ENCODE peak calls at places on chromosomes 7 and 10, in five cellular contexts. B is HepG2, P is GM12878, U is SK-N-SH, X is K562. A is an unnamed sample.

GRCh38 chr7:72321637-72322036 is 90.5 kb downstream of the CALN1 start:
- DNase-seq in B (no peak), P (no peak), U (no peak), X (no peak), A (no peak)

GRCh38 chr7:91033574-91033973 is 230.7 kb upstream of the FZD1 start:
- DNase-seq in B (no peak), P (no peak), U (no peak), X (no peak), A (no peak)

GRCh38 chr10:48604408-48605263 is at the start of gene ARHGAP22:
- DNase-seq in B (no peak), P (no peak), U (peak; percentile 91), X (peak; percentile 27), A (no peak)

GRCh38 chr7:121753965-121754364 is 119.0 kb upstream of the PTPRZ1 start:
- DNase-seq in B (no peak), P (no peak), U (no peak), X (no peak), A (no peak)

GRCh38 chr10:132519382-132520146 is 18.0 kb upstream of the INPP5A start:
- DNase-seq in B (no peak), P (no peak), U (no peak), X (no peak), A (no peak)

GRCh38 chr10:60305394-60305892 is 84.2 kb downstream of the ANK3 start:
- DNase-seq in B (no peak), P (no peak), U (peak; percentile 11), X (peak; percentile 58), A (no peak)

GRCh38 chr10:10873289-10873688 is 144.4 kb upstream of the CELF2 start:
- DNase-seq in B (no peak), P (no peak), U (no peak), X (no peak), A (no peak)

GRCh38 chr7:42315096-42315495 is 78.1 kb upstream of the GLI3 start:
- DNase-seq in B (no peak), P (no peak), U (no peak), X (no peak), A (no peak)

GRCh38 chr7:16171928-16172327 is 249.4 kb downstream of the CRPPA start:
- DNase-seq in B (no peak), P (no peak), U (no peak), X (no peak), A (peak; percentile 54)

GRCh38 chr7:81299272-81299671 is 380.4 kb upstream of the SEMA3C start:
- DNase-seq in B (no peak), P (no peak), U (no peak), X (no peak), A (no peak)

GRCh38 chr10:132065491-132066105 is at the start of gene JAKMIP3:
- DNase-seq in B (peak; percentile 72), P (no peak), U (no peak), X (peak; percentile 7), A (no peak)

GRCh38 chr7:107891619-107892366 is 810 bp downstream of the DLD start:
- DNase-seq in B (no peak), P (no peak), U (no peak), X (peak; percentile 70), A (peak; percentile 32)

GRCh38 chr10:22874189-22874854 is 53.5 kb upstream of the ARMC3 start:
- DNase-seq in B (no peak), P (no peak), U (no peak), X (no peak), A (no peak)

GRCh38 chr7:84781838-84782237 is 405.0 kb downstream of the SEMA3D start:
- DNase-seq in B (no peak), P (no peak), U (no peak), X (no peak), A (no peak)

GRCh38 chr7:33895025-33895804 is 10.1 kb upstream of the BMPER start:
- DNase-seq in B (peak; percentile 41), P (no peak), U (peak; percentile 84), X (peak; percentile 69), A (peak; percentile 17)

GRCh38 chr10:61964059-61964709 is 62.7 kb downstream of the ARID5B start:
- DNase-seq in B (peak; percentile 66), P (no peak), U (no peak), X (no peak), A (no peak)

GRCh38 chr10:124174673-124175645 is 81.6 kb upstream of the CHST15 start:
- DNase-seq in B (no peak), P (no peak), U (no peak), X (no peak), A (no peak)

GRCh38 chr7:131431289-131431688 is 103.6 kb downstream of the MKLN1 start:
- DNase-seq in B (no peak), P (no peak), U (no peak), X (no peak), A (no peak)

GRCh38 chr7:25659841-25660240 is 431.6 kb upstream of the NPVF start:
- DNase-seq in B (no peak), P (no peak), U (peak; percentile 74), X (no peak), A (no peak)

GRCh38 chr7:140316165-140316661 is 82.1 kb downstream of the SLC37A3 start:
- DNase-seq in B (no peak), P (no peak), U (no peak), X (peak; percentile 43), A (no peak)

GRCh38 chr10:43228783-43229207 is 38.1 kb downstream of the RASGEF1A start:
- DNase-seq in B (no peak), P (no peak), U (no peak), X (no peak), A (no peak)

GRCh38 chr10:124157286-124157685 is 63.9 kb upstream of the CHST15 start:
- DNase-seq in B (no peak), P (no peak), U (no peak), X (no peak), A (no peak)

GRCh38 chr7:98204670-98205069 is 6.6 kb upstream of the BHLHA15 start:
- DNase-seq in B (no peak), P (no peak), U (no peak), X (no peak), A (no peak)

GRCh38 chr7:156527458-156527890 is 113.1 kb upstream of the RNF32 start:
- DNase-seq in B (peak; percentile 62), P (no peak), U (no peak), X (no peak), A (no peak)

GRCh38 chr10:72340911-72341310 is 13.8 kb downstream of the DNAJB12 start:
- DNase-seq in B (no peak), P (no peak), U (no peak), X (no peak), A (no peak)

DNA sequence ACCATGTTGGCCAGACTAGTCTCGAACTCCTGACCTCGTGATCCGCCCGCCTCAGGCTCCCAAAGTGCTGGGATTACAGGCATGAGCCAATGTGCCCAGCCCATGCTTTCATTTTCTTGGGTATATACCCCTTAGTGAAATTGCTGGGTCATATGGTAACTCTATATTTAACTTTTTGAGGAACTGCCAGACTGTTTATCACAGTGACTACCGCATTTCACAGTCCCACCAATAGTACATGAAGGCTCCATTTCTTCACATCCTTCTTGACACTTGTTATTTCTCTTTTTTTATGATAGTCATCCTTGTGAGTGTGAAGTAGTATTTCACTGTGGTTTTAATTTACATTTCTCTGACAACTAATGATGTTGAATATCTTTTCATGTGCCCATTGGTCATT is 134.0 kb downstream of the SUGCT start:
- DNase-seq in B (no peak), P (no peak), U (no peak), X (no peak), A (peak; percentile 0)
- TF ChIP-seq REST in B (no peak), P (no peak), U (no peak), X (no peak), A (no peak)

GRCh38 chr7:22715969-22716368 is 11.0 kb upstream of the IL6 start:
- DNase-seq in B (no peak), P (no peak), U (no peak), X (no peak), A (no peak)
- TF ChIP-seq GABPA in B (no peak), P (no peak), U (no peak), X (no peak), A (no peak)

GRCh38 chr7:8365499-8366110 is 67.8 kb upstream of the NXPH1 start:
- DNase-seq in B (peak; percentile 37), P (no peak), U (no peak), X (peak; percentile 65), A (no peak)
- H3K27ac ChIP-seq in B (no peak overlapping the region), P (no peak overlapping the region), U (no peak overlapping the region), X (no peak overlapping the region), A (no peak overlapping the region)

GRCh38 chr10:47183726-47184084 is 116.3 kb upstream of the GDF10 start:
- DNase-seq in B (no peak), P (no peak), U (no peak), X (no peak), A (no peak)
- TF ChIP-seq REST in B (no peak), P (no peak), U (no peak), X (no peak), A (no peak)